ENCODE peak calls at places on chromosome 6, in five cellular contexts. One of them, this sample, is unnamed.

GRCh38 chr6:106704327-106704726 is 74.9 kb downstream of the QRSL1 start:
- DNase-seq in HAP-1: no peak
- DNase-seq in tibial artery: no peak
- DNase-seq in AG04450: no peak
- DNase-seq in fibroblast of the aortic adventitia: no peak
- DNase-seq in this sample: no peak

GRCh38 chr6:22071655-22072054 is 225.2 kb downstream of the PRL start:
- DNase-seq in HAP-1: no peak
- DNase-seq in tibial artery: peak; percentile 47
- DNase-seq in AG04450: no peak
- DNase-seq in fibroblast of the aortic adventitia: peak; percentile 73
- DNase-seq in this sample: no peak

GRCh38 chr6:81362246-81362645 is 390.2 kb downstream of the TENT5A start:
- DNase-seq in HAP-1: no peak
- DNase-seq in tibial artery: no peak
- DNase-seq in AG04450: peak; percentile 18
- DNase-seq in fibroblast of the aortic adventitia: peak; percentile 41
- DNase-seq in this sample: no peak

GRCh38 chr6:37507690-37508421 is 8.2 kb upstream of the CCDC167 start:
- DNase-seq in HAP-1: no peak
- DNase-seq in tibial artery: no peak
- DNase-seq in AG04450: no peak
- DNase-seq in fibroblast of the aortic adventitia: no peak
- DNase-seq in this sample: no peak

GRCh38 chr6:9140181-9140580 is 704.8 kb upstream of the SLC35B3 start:
- DNase-seq in HAP-1: no peak
- DNase-seq in tibial artery: no peak
- DNase-seq in AG04450: no peak
- DNase-seq in fibroblast of the aortic adventitia: peak; percentile 46
- DNase-seq in this sample: no peak

GRCh38 chr6:73134588-73134987 is 90.7 kb downstream of the KHDC1L start:
- DNase-seq in HAP-1: peak; percentile 66
- DNase-seq in tibial artery: no peak
- DNase-seq in AG04450: no peak
- DNase-seq in fibroblast of the aortic adventitia: peak; percentile 16
- DNase-seq in this sample: peak; percentile 26

GRCh38 chr6:16450285-16450684 is 211.9 kb downstream of the GMPR start:
- DNase-seq in HAP-1: no peak
- DNase-seq in tibial artery: no peak
- DNase-seq in AG04450: peak; percentile 88
- DNase-seq in fibroblast of the aortic adventitia: peak; percentile 93
- DNase-seq in this sample: no peak

GRCh38 chr6:132122871-132123270 is 171.7 kb upstream of the CCN2 start:
- DNase-seq in HAP-1: no peak
- DNase-seq in tibial artery: no peak
- DNase-seq in AG04450: peak; percentile 100
- DNase-seq in fibroblast of the aortic adventitia: no peak
- DNase-seq in this sample: no peak

GRCh38 chr6:76697585-76697984 is 625.1 kb upstream of the IMPG1 start:
- DNase-seq in HAP-1: no peak
- DNase-seq in tibial artery: no peak
- DNase-seq in AG04450: no peak
- DNase-seq in fibroblast of the aortic adventitia: peak; percentile 3
- DNase-seq in this sample: peak; percentile 34

GRCh38 chr6:147769496-147770087 is 261.1 kb downstream of the SAMD5 start:
- DNase-seq in HAP-1: no peak
- DNase-seq in tibial artery: no peak
- DNase-seq in AG04450: no peak
- DNase-seq in fibroblast of the aortic adventitia: no peak
- DNase-seq in this sample: peak; percentile 42

GRCh38 chr6:169806718-169807117 is 55.3 kb downstream of the ERMARD start:
- DNase-seq in HAP-1: no peak
- DNase-seq in tibial artery: no peak
- DNase-seq in AG04450: no peak
- DNase-seq in fibroblast of the aortic adventitia: no peak
- DNase-seq in this sample: no peak

GRCh38 chr6:35724059-35724458 is 12.8 kb upstream of the ARMC12 start:
- DNase-seq in HAP-1: no peak
- DNase-seq in tibial artery: no peak
- DNase-seq in AG04450: no peak
- DNase-seq in fibroblast of the aortic adventitia: no peak
- DNase-seq in this sample: no peak

GRCh38 chr6:45687570-45687969 is 309.8 kb upstream of the SUPT3H start:
- DNase-seq in HAP-1: no peak
- DNase-seq in tibial artery: no peak
- DNase-seq in AG04450: no peak
- DNase-seq in fibroblast of the aortic adventitia: no peak
- DNase-seq in this sample: no peak

GRCh38 chr6:154197176-154197850 is 158.3 kb downstream of the OPRM1 start:
- DNase-seq in HAP-1: no peak
- DNase-seq in tibial artery: no peak
- DNase-seq in AG04450: peak; percentile 16
- DNase-seq in fibroblast of the aortic adventitia: peak; percentile 58
- DNase-seq in this sample: no peak

GRCh38 chr6:22699046-22699639 is 129.8 kb downstream of the HDGFL1 start:
- DNase-seq in HAP-1: no peak
- DNase-seq in tibial artery: no peak
- DNase-seq in AG04450: no peak
- DNase-seq in fibroblast of the aortic adventitia: no peak
- DNase-seq in this sample: no peak

GRCh38 chr6:31762356-31762755 is at the start of gene SAPCD1:
- DNase-seq in HAP-1: no peak
- DNase-seq in tibial artery: no peak
- DNase-seq in AG04450: no peak
- DNase-seq in fibroblast of the aortic adventitia: no peak
- DNase-seq in this sample: no peak

GRCh38 chr6:63598001-63598250 is 25.6 kb downstream of the LOC128125822 start:
- DNase-seq in HAP-1: no peak
- DNase-seq in tibial artery: no peak
- DNase-seq in AG04450: no peak
- DNase-seq in fibroblast of the aortic adventitia: no peak
- DNase-seq in this sample: no peak

GRCh38 chr6:144580039-144580438 is 294.9 kb downstream of the UTRN start:
- DNase-seq in HAP-1: no peak
- DNase-seq in tibial artery: no peak
- DNase-seq in AG04450: no peak
- DNase-seq in fibroblast of the aortic adventitia: no peak
- DNase-seq in this sample: no peak
- H3K4me3 ChIP-seq in HAP-1: no peak overlapping the region
- H3K4me3 ChIP-seq in tibial artery: no peak overlapping the region
- H3K4me3 ChIP-seq in AG04450: no peak overlapping the region
- H3K4me3 ChIP-seq in fibroblast of the aortic adventitia: no peak overlapping the region
- H3K4me3 ChIP-seq in this sample: no peak overlapping the region

GRCh38 chr6:27311806-27312145 is 297 bp downstream of the POM121L2 start:
- DNase-seq in HAP-1: no peak
- DNase-seq in tibial artery: no peak
- DNase-seq in AG04450: no peak
- DNase-seq in fibroblast of the aortic adventitia: no peak
- DNase-seq in this sample: no peak
- H3K4me3 ChIP-seq in HAP-1: no peak overlapping the region
- H3K4me3 ChIP-seq in tibial artery: peak overlapping the region; percentile 45
- H3K4me3 ChIP-seq in AG04450: peak overlapping the region; percentile 58
- H3K4me3 ChIP-seq in fibroblast of the aortic adventitia: peak overlapping the region; percentile 61
- H3K4me3 ChIP-seq in this sample: no peak overlapping the region

DNA sequence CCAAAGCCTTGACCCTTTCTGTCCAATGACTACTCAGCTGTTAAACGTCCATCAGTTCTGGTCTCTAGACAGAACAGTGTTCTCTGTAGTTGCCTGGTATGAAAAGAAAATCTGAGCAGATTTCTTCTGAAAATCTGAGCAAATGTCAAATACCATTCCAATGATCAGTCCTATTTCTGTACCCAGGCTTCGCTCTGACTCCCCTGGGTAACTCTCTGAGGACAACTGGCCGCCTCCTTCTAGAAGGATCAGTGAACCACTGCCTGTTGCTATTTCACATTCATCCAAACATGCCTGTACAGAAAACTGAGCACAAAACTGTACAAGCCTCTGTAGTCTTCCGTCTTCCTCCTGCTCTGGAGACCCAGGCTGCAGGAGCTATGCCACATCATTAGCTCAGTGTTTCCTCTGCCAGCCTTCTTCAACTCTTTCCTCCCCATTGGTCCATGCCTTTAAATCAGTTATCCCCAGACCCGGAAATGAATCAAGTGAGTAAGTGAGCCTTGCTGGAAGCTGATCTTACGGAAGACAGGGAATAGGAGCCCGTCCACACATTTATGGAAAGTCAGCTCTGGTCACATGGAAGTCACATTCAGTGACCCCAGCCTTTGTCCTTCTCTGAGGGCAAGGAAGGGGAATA is 63.3 kb downstream of the DAAM2 start:
- DNase-seq in HAP-1: no peak
- DNase-seq in tibial artery: no peak
- DNase-seq in AG04450: no peak
- DNase-seq in fibroblast of the aortic adventitia: no peak
- DNase-seq in this sample: no peak
- H3K4me3 ChIP-seq in HAP-1: no peak overlapping the region
- H3K4me3 ChIP-seq in tibial artery: no peak overlapping the region
- H3K4me3 ChIP-seq in AG04450: no peak overlapping the region
- H3K4me3 ChIP-seq in fibroblast of the aortic adventitia: no peak overlapping the region
- H3K4me3 ChIP-seq in this sample: no peak overlapping the region

GRCh38 chr6:135993321-135993720 is 141.8 kb downstream of the PDE7B start:
- DNase-seq in HAP-1: no peak
- DNase-seq in tibial artery: no peak
- DNase-seq in AG04450: no peak
- DNase-seq in fibroblast of the aortic adventitia: no peak
- DNase-seq in this sample: no peak

GRCh38 chr6:135999393-135999792 is 147.9 kb downstream of the PDE7B start:
- DNase-seq in HAP-1: no peak
- DNase-seq in tibial artery: no peak
- DNase-seq in AG04450: no peak
- DNase-seq in fibroblast of the aortic adventitia: no peak
- DNase-seq in this sample: no peak

GRCh38 chr6:135996668-135997067 is 145.2 kb downstream of the PDE7B start:
- DNase-seq in HAP-1: no peak
- DNase-seq in tibial artery: no peak
- DNase-seq in AG04450: no peak
- DNase-seq in fibroblast of the aortic adventitia: no peak
- DNase-seq in this sample: no peak

GRCh38 chr6:135992739-135993138 is 141.2 kb downstream of the PDE7B start:
- DNase-seq in HAP-1: no peak
- DNase-seq in tibial artery: no peak
- DNase-seq in AG04450: no peak
- DNase-seq in fibroblast of the aortic adventitia: no peak
- DNase-seq in this sample: no peak

DNA sequence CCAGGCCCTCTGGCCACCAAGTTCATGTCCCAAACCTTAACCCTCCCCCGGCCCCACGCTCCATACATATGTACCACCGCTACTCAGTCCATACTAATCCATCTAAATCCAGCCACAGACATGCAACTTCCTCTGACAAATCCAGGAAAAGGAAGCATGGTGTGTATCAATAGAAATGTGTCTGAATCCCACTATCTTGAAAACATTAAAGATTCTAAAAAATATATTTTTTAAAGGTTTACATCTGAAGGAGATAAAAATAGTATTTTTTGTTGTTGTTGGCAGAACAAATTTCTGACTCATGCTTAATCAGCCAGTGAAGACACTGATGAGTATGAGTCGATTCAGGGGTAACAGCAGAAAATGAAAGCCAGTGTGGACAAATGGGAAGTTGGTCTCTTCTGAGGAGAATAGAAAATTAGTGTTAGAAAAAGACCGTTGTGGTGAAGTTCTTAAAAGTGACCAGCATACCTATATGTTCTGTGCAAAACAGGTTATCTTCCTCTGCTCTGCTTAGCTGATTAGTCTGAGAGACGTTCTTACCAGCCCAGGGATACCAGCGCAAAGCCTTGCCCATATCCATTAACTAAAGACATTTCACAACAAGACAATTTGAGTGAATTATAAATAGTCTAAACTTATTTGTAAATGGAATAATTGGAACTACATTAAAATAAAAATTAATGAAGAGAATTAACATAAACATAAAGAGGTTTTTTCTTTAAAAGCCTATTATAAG is 143.8 kb downstream of the PDE7B start:
- DNase-seq in HAP-1: no peak
- DNase-seq in tibial artery: no peak
- DNase-seq in AG04450: peak; percentile 47
- DNase-seq in fibroblast of the aortic adventitia: peak; percentile 85
- DNase-seq in this sample: peak; percentile 12
- H3K4me3 ChIP-seq in HAP-1: no peak overlapping the region
- H3K4me3 ChIP-seq in tibial artery: no peak overlapping the region
- H3K4me3 ChIP-seq in AG04450: peak overlapping the region; percentile 5
- H3K4me3 ChIP-seq in fibroblast of the aortic adventitia: no peak overlapping the region
- H3K4me3 ChIP-seq in this sample: no peak overlapping the region

DNA sequence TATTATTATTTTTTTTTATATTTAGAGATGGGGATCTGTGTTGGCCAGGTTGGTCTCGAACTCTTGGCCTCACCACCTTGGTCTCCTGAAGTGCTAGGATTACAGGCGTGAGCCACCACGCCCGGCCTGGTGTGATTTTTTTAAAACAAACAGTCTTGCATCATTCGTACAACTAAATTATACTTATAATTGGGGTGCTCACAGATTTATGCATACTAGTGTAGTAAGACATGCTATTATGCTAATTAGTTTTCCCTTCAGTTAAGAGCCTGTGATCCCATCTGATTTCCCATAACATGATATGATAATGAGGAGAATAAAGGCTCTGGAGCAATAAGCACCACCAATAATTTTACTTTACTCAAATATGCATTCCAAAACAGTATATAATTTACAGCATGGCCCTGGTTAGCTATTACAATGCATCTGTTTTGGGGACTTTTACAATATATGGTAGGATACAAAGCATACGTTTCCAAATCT is 1.9 kb downstream of the NUDT3 start:
- DNase-seq in HAP-1: peak; percentile 32
- DNase-seq in tibial artery: no peak
- DNase-seq in AG04450: no peak
- DNase-seq in fibroblast of the aortic adventitia: no peak
- DNase-seq in this sample: no peak
- H3K4me3 ChIP-seq in HAP-1: peak overlapping the region; percentile 61
- H3K4me3 ChIP-seq in tibial artery: peak overlapping the region; percentile 98
- H3K4me3 ChIP-seq in AG04450: peak overlapping the region; percentile 77
- H3K4me3 ChIP-seq in fibroblast of the aortic adventitia: peak overlapping the region; percentile 81
- H3K4me3 ChIP-seq in this sample: peak overlapping the region; percentile 74

GRCh38 chr6:116373300-116373699 is 2.6 kb downstream of the DSE start:
- DNase-seq in HAP-1: no peak
- DNase-seq in tibial artery: no peak
- DNase-seq in AG04450: no peak
- DNase-seq in fibroblast of the aortic adventitia: no peak
- DNase-seq in this sample: no peak

GRCh38 chr6:116371384-116372209 is 850 bp downstream of the DSE start:
- DNase-seq in HAP-1: peak; percentile 75
- DNase-seq in tibial artery: peak; percentile 88
- DNase-seq in AG04450: peak; percentile 81
- DNase-seq in fibroblast of the aortic adventitia: peak; percentile 89
- DNase-seq in this sample: peak; percentile 72

GRCh38 chr6:116369540-116370327 is 1.0 kb upstream of the DSE start:
- DNase-seq in HAP-1: no peak
- DNase-seq in tibial artery: no peak
- DNase-seq in AG04450: no peak
- DNase-seq in fibroblast of the aortic adventitia: peak; percentile 13
- DNase-seq in this sample: no peak

GRCh38 chr6:116370717-116371383 is at the start of gene DSE:
- DNase-seq in HAP-1: peak; percentile 78
- DNase-seq in tibial artery: peak; percentile 88
- DNase-seq in AG04450: peak; percentile 72
- DNase-seq in fibroblast of the aortic adventitia: peak; percentile 78
- DNase-seq in this sample: peak; percentile 52

GRCh38 chr6:116370328-116370716 is 425 bp upstream of the DSE start:
- DNase-seq in HAP-1: no peak
- DNase-seq in tibial artery: no peak
- DNase-seq in AG04450: no peak
- DNase-seq in fibroblast of the aortic adventitia: no peak
- DNase-seq in this sample: no peak
- H3K4me3 ChIP-seq in HAP-1: peak overlapping the region; percentile 47
- H3K4me3 ChIP-seq in tibial artery: peak overlapping the region; percentile 90
- H3K4me3 ChIP-seq in AG04450: peak overlapping the region; percentile 88
- H3K4me3 ChIP-seq in fibroblast of the aortic adventitia: peak overlapping the region; percentile 86
- H3K4me3 ChIP-seq in this sample: peak overlapping the region; percentile 77

GRCh38 chr6:5478380-5478779 is 217.1 kb downstream of the FARS2 start:
- DNase-seq in HAP-1: no peak
- DNase-seq in tibial artery: no peak
- DNase-seq in AG04450: no peak
- DNase-seq in fibroblast of the aortic adventitia: no peak
- DNase-seq in this sample: peak; percentile 52
- H3K4me3 ChIP-seq in HAP-1: no peak overlapping the region
- H3K4me3 ChIP-seq in tibial artery: no peak overlapping the region
- H3K4me3 ChIP-seq in AG04450: no peak overlapping the region
- H3K4me3 ChIP-seq in fibroblast of the aortic adventitia: no peak overlapping the region
- H3K4me3 ChIP-seq in this sample: no peak overlapping the region

This sample was measured in WERI-Rb-1.